ENCODE peak calls at places on chromosome 4, in eight cellular contexts. One of them, this sample, is unnamed.

GRCh38 chr4:51999250-51999649 is 20.9 kb downstream of the LRRC66 start:
- DNase-seq in NCI-H1436 treated with DMSO at 0.1 percent for 48 hours: no peak
- DNase-seq in posterior vena cava: no peak
- DNase-seq in naive thymus-derived CD8-positive, alpha-beta T cell: no peak
- DNase-seq in activated effector memory CD4-positive, alpha-beta T cell treated with Interleukin-2 at 50 U/mL for 16 hours: no peak
- DNase-seq in left kidney: no peak
- DNase-seq in right atrium auricular region: no peak
- DNase-seq in NCI-H510A treated with DMSO at 0.1 percent for 48 hours: no peak
- DNase-seq in this sample: no peak

GRCh38 chr4:11505225-11505971 is 76.7 kb upstream of the HS3ST1 start:
- DNase-seq in NCI-H1436 treated with DMSO at 0.1 percent for 48 hours: no peak
- DNase-seq in posterior vena cava: no peak
- DNase-seq in naive thymus-derived CD8-positive, alpha-beta T cell: no peak
- DNase-seq in activated effector memory CD4-positive, alpha-beta T cell treated with Interleukin-2 at 50 U/mL for 16 hours: no peak
- DNase-seq in left kidney: no peak
- DNase-seq in right atrium auricular region: no peak
- DNase-seq in NCI-H510A treated with DMSO at 0.1 percent for 48 hours: no peak
- DNase-seq in this sample: no peak

GRCh38 chr4:74330295-74330750 is 22.1 kb downstream of the EPGN start:
- DNase-seq in NCI-H1436 treated with DMSO at 0.1 percent for 48 hours: no peak
- DNase-seq in posterior vena cava: no peak
- DNase-seq in naive thymus-derived CD8-positive, alpha-beta T cell: no peak
- DNase-seq in activated effector memory CD4-positive, alpha-beta T cell treated with Interleukin-2 at 50 U/mL for 16 hours: no peak
- DNase-seq in left kidney: peak; percentile 7
- DNase-seq in right atrium auricular region: no peak
- DNase-seq in NCI-H510A treated with DMSO at 0.1 percent for 48 hours: no peak
- DNase-seq in this sample: no peak

GRCh38 chr4:56910172-56910967 is 2.7 kb downstream of the REST start:
- DNase-seq in NCI-H1436 treated with DMSO at 0.1 percent for 48 hours: no peak
- DNase-seq in posterior vena cava: no peak
- DNase-seq in naive thymus-derived CD8-positive, alpha-beta T cell: no peak
- DNase-seq in activated effector memory CD4-positive, alpha-beta T cell treated with Interleukin-2 at 50 U/mL for 16 hours: no peak
- DNase-seq in left kidney: peak; percentile 18
- DNase-seq in right atrium auricular region: no peak
- DNase-seq in NCI-H510A treated with DMSO at 0.1 percent for 48 hours: no peak
- DNase-seq in this sample: no peak

GRCh38 chr4:159267023-159267939 is 164.4 kb downstream of the RAPGEF2 start:
- DNase-seq in NCI-H1436 treated with DMSO at 0.1 percent for 48 hours: no peak
- DNase-seq in posterior vena cava: no peak
- DNase-seq in naive thymus-derived CD8-positive, alpha-beta T cell: no peak
- DNase-seq in activated effector memory CD4-positive, alpha-beta T cell treated with Interleukin-2 at 50 U/mL for 16 hours: no peak
- DNase-seq in left kidney: peak; percentile 78
- DNase-seq in right atrium auricular region: no peak
- DNase-seq in NCI-H510A treated with DMSO at 0.1 percent for 48 hours: no peak
- DNase-seq in this sample: no peak

GRCh38 chr4:124123181-124123580 is 589.4 kb downstream of the ANKRD50 start:
- DNase-seq in NCI-H1436 treated with DMSO at 0.1 percent for 48 hours: no peak
- DNase-seq in posterior vena cava: no peak
- DNase-seq in naive thymus-derived CD8-positive, alpha-beta T cell: no peak
- DNase-seq in activated effector memory CD4-positive, alpha-beta T cell treated with Interleukin-2 at 50 U/mL for 16 hours: no peak
- DNase-seq in left kidney: no peak
- DNase-seq in right atrium auricular region: no peak
- DNase-seq in NCI-H510A treated with DMSO at 0.1 percent for 48 hours: no peak
- DNase-seq in this sample: no peak

GRCh38 chr4:54226399-54227260 is 2.5 kb upstream of the PDGFRA start:
- DNase-seq in NCI-H1436 treated with DMSO at 0.1 percent for 48 hours: no peak
- DNase-seq in posterior vena cava: peak; percentile 91
- DNase-seq in naive thymus-derived CD8-positive, alpha-beta T cell: no peak
- DNase-seq in activated effector memory CD4-positive, alpha-beta T cell treated with Interleukin-2 at 50 U/mL for 16 hours: no peak
- DNase-seq in left kidney: peak; percentile 65
- DNase-seq in right atrium auricular region: peak; percentile 77
- DNase-seq in NCI-H510A treated with DMSO at 0.1 percent for 48 hours: no peak
- DNase-seq in this sample: no peak

GRCh38 chr4:154622598-154622997 is 10.1 kb upstream of the FGG start:
- DNase-seq in NCI-H1436 treated with DMSO at 0.1 percent for 48 hours: no peak
- DNase-seq in posterior vena cava: no peak
- DNase-seq in naive thymus-derived CD8-positive, alpha-beta T cell: no peak
- DNase-seq in activated effector memory CD4-positive, alpha-beta T cell treated with Interleukin-2 at 50 U/mL for 16 hours: no peak
- DNase-seq in left kidney: peak; percentile 76
- DNase-seq in right atrium auricular region: no peak
- DNase-seq in NCI-H510A treated with DMSO at 0.1 percent for 48 hours: peak; percentile 42
- DNase-seq in this sample: no peak

GRCh38 chr4:152352645-152353116 is 183.2 kb downstream of the FBXW7 start:
- DNase-seq in NCI-H1436 treated with DMSO at 0.1 percent for 48 hours: peak; percentile 95
- DNase-seq in posterior vena cava: peak; percentile 78
- DNase-seq in naive thymus-derived CD8-positive, alpha-beta T cell: peak; percentile 13
- DNase-seq in activated effector memory CD4-positive, alpha-beta T cell treated with Interleukin-2 at 50 U/mL for 16 hours: no peak
- DNase-seq in left kidney: peak; percentile 98
- DNase-seq in right atrium auricular region: peak; percentile 62
- DNase-seq in NCI-H510A treated with DMSO at 0.1 percent for 48 hours: peak; percentile 92
- DNase-seq in this sample: peak; percentile 59

GRCh38 chr4:53365121-53365485 is 758 bp downstream of the SCFD2 start:
- DNase-seq in NCI-H1436 treated with DMSO at 0.1 percent for 48 hours: no peak
- DNase-seq in posterior vena cava: no peak
- DNase-seq in naive thymus-derived CD8-positive, alpha-beta T cell: no peak
- DNase-seq in activated effector memory CD4-positive, alpha-beta T cell treated with Interleukin-2 at 50 U/mL for 16 hours: no peak
- DNase-seq in left kidney: peak; percentile 27
- DNase-seq in right atrium auricular region: no peak
- DNase-seq in NCI-H510A treated with DMSO at 0.1 percent for 48 hours: peak; percentile 23
- DNase-seq in this sample: no peak

GRCh38 chr4:62531250-62531649 is 1331.1 kb downstream of the ADGRL3 start:
- DNase-seq in NCI-H1436 treated with DMSO at 0.1 percent for 48 hours: no peak
- DNase-seq in posterior vena cava: no peak
- DNase-seq in naive thymus-derived CD8-positive, alpha-beta T cell: no peak
- DNase-seq in activated effector memory CD4-positive, alpha-beta T cell treated with Interleukin-2 at 50 U/mL for 16 hours: no peak
- DNase-seq in left kidney: peak; percentile 10
- DNase-seq in right atrium auricular region: no peak
- DNase-seq in NCI-H510A treated with DMSO at 0.1 percent for 48 hours: no peak
- DNase-seq in this sample: no peak

GRCh38 chr4:82247171-82247570 is 126.6 kb downstream of the HNRNPD start:
- DNase-seq in NCI-H1436 treated with DMSO at 0.1 percent for 48 hours: no peak
- DNase-seq in posterior vena cava: no peak
- DNase-seq in naive thymus-derived CD8-positive, alpha-beta T cell: no peak
- DNase-seq in activated effector memory CD4-positive, alpha-beta T cell treated with Interleukin-2 at 50 U/mL for 16 hours: no peak
- DNase-seq in left kidney: no peak
- DNase-seq in right atrium auricular region: no peak
- DNase-seq in NCI-H510A treated with DMSO at 0.1 percent for 48 hours: no peak
- DNase-seq in this sample: no peak

GRCh38 chr4:7726665-7727413 is 212.8 kb downstream of the AFAP1 start:
- DNase-seq in NCI-H1436 treated with DMSO at 0.1 percent for 48 hours: no peak
- DNase-seq in posterior vena cava: no peak
- DNase-seq in naive thymus-derived CD8-positive, alpha-beta T cell: no peak
- DNase-seq in activated effector memory CD4-positive, alpha-beta T cell treated with Interleukin-2 at 50 U/mL for 16 hours: no peak
- DNase-seq in left kidney: no peak
- DNase-seq in right atrium auricular region: no peak
- DNase-seq in NCI-H510A treated with DMSO at 0.1 percent for 48 hours: no peak
- DNase-seq in this sample: no peak

GRCh38 chr4:20831746-20832145 is 131.5 kb downstream of the PACRGL start:
- DNase-seq in NCI-H1436 treated with DMSO at 0.1 percent for 48 hours: no peak
- DNase-seq in posterior vena cava: no peak
- DNase-seq in naive thymus-derived CD8-positive, alpha-beta T cell: no peak
- DNase-seq in activated effector memory CD4-positive, alpha-beta T cell treated with Interleukin-2 at 50 U/mL for 16 hours: no peak
- DNase-seq in left kidney: no peak
- DNase-seq in right atrium auricular region: no peak
- DNase-seq in NCI-H510A treated with DMSO at 0.1 percent for 48 hours: no peak
- DNase-seq in this sample: no peak

GRCh38 chr4:100651499-100652165 is 133.8 kb upstream of the EMCN start:
- DNase-seq in NCI-H1436 treated with DMSO at 0.1 percent for 48 hours: no peak
- DNase-seq in posterior vena cava: no peak
- DNase-seq in naive thymus-derived CD8-positive, alpha-beta T cell: no peak
- DNase-seq in activated effector memory CD4-positive, alpha-beta T cell treated with Interleukin-2 at 50 U/mL for 16 hours: no peak
- DNase-seq in left kidney: no peak
- DNase-seq in right atrium auricular region: no peak
- DNase-seq in NCI-H510A treated with DMSO at 0.1 percent for 48 hours: no peak
- DNase-seq in this sample: no peak

GRCh38 chr4:139223682-139224317 is 46.8 kb upstream of the ELF2 start:
- DNase-seq in NCI-H1436 treated with DMSO at 0.1 percent for 48 hours: no peak
- DNase-seq in posterior vena cava: no peak
- DNase-seq in naive thymus-derived CD8-positive, alpha-beta T cell: no peak
- DNase-seq in activated effector memory CD4-positive, alpha-beta T cell treated with Interleukin-2 at 50 U/mL for 16 hours: no peak
- DNase-seq in left kidney: no peak
- DNase-seq in right atrium auricular region: no peak
- DNase-seq in NCI-H510A treated with DMSO at 0.1 percent for 48 hours: no peak
- DNase-seq in this sample: no peak

GRCh38 chr4:88295656-88296055 is 11.3 kb upstream of the PPM1K start:
- DNase-seq in NCI-H1436 treated with DMSO at 0.1 percent for 48 hours: no peak
- DNase-seq in posterior vena cava: no peak
- DNase-seq in naive thymus-derived CD8-positive, alpha-beta T cell: no peak
- DNase-seq in activated effector memory CD4-positive, alpha-beta T cell treated with Interleukin-2 at 50 U/mL for 16 hours: no peak
- DNase-seq in left kidney: no peak
- DNase-seq in right atrium auricular region: no peak
- DNase-seq in NCI-H510A treated with DMSO at 0.1 percent for 48 hours: no peak
- DNase-seq in this sample: no peak

GRCh38 chr4:110073045-110073845 is 125.2 kb downstream of the ELOVL6 start:
- DNase-seq in NCI-H1436 treated with DMSO at 0.1 percent for 48 hours: no peak
- DNase-seq in posterior vena cava: no peak
- DNase-seq in naive thymus-derived CD8-positive, alpha-beta T cell: no peak
- DNase-seq in activated effector memory CD4-positive, alpha-beta T cell treated with Interleukin-2 at 50 U/mL for 16 hours: no peak
- DNase-seq in left kidney: no peak
- DNase-seq in right atrium auricular region: no peak
- DNase-seq in NCI-H510A treated with DMSO at 0.1 percent for 48 hours: no peak
- DNase-seq in this sample: no peak

GRCh38 chr4:99468891-99469290 is 33.7 kb upstream of the ADH7 start:
- DNase-seq in NCI-H1436 treated with DMSO at 0.1 percent for 48 hours: no peak
- DNase-seq in posterior vena cava: no peak
- DNase-seq in naive thymus-derived CD8-positive, alpha-beta T cell: no peak
- DNase-seq in activated effector memory CD4-positive, alpha-beta T cell treated with Interleukin-2 at 50 U/mL for 16 hours: no peak
- DNase-seq in left kidney: no peak
- DNase-seq in right atrium auricular region: no peak
- DNase-seq in NCI-H510A treated with DMSO at 0.1 percent for 48 hours: no peak
- DNase-seq in this sample: no peak

GRCh38 chr4:40881096-40881495 is 131.3 kb downstream of the NSUN7 start:
- DNase-seq in NCI-H1436 treated with DMSO at 0.1 percent for 48 hours: no peak
- DNase-seq in posterior vena cava: no peak
- DNase-seq in naive thymus-derived CD8-positive, alpha-beta T cell: no peak
- DNase-seq in activated effector memory CD4-positive, alpha-beta T cell treated with Interleukin-2 at 50 U/mL for 16 hours: no peak
- DNase-seq in left kidney: no peak
- DNase-seq in right atrium auricular region: no peak
- DNase-seq in NCI-H510A treated with DMSO at 0.1 percent for 48 hours: no peak
- DNase-seq in this sample: no peak

GRCh38 chr4:720111-720860 is 14.7 kb downstream of the PCGF3 start:
- DNase-seq in NCI-H1436 treated with DMSO at 0.1 percent for 48 hours: no peak
- DNase-seq in posterior vena cava: no peak
- DNase-seq in naive thymus-derived CD8-positive, alpha-beta T cell: no peak
- DNase-seq in activated effector memory CD4-positive, alpha-beta T cell treated with Interleukin-2 at 50 U/mL for 16 hours: no peak
- DNase-seq in left kidney: no peak
- DNase-seq in right atrium auricular region: no peak
- DNase-seq in NCI-H510A treated with DMSO at 0.1 percent for 48 hours: no peak
- DNase-seq in this sample: no peak

GRCh38 chr4:7645956-7646355 is 211.2 kb upstream of the PSAPL1 start:
- DNase-seq in NCI-H1436 treated with DMSO at 0.1 percent for 48 hours: no peak
- DNase-seq in posterior vena cava: no peak
- DNase-seq in naive thymus-derived CD8-positive, alpha-beta T cell: no peak
- DNase-seq in activated effector memory CD4-positive, alpha-beta T cell treated with Interleukin-2 at 50 U/mL for 16 hours: no peak
- DNase-seq in left kidney: no peak
- DNase-seq in right atrium auricular region: no peak
- DNase-seq in NCI-H510A treated with DMSO at 0.1 percent for 48 hours: no peak
- DNase-seq in this sample: no peak

GRCh38 chr4:105434940-105435339 is 38.9 kb downstream of the PPA2 start:
- DNase-seq in NCI-H1436 treated with DMSO at 0.1 percent for 48 hours: no peak
- DNase-seq in posterior vena cava: no peak
- DNase-seq in naive thymus-derived CD8-positive, alpha-beta T cell: no peak
- DNase-seq in activated effector memory CD4-positive, alpha-beta T cell treated with Interleukin-2 at 50 U/mL for 16 hours: no peak
- DNase-seq in left kidney: no peak
- DNase-seq in right atrium auricular region: no peak
- DNase-seq in NCI-H510A treated with DMSO at 0.1 percent for 48 hours: no peak
- DNase-seq in this sample: no peak

GRCh38 chr4:8165374-8165896 is 6.8 kb upstream of the ABLIM2 start:
- DNase-seq in NCI-H1436 treated with DMSO at 0.1 percent for 48 hours: no peak
- DNase-seq in posterior vena cava: no peak
- DNase-seq in naive thymus-derived CD8-positive, alpha-beta T cell: no peak
- DNase-seq in activated effector memory CD4-positive, alpha-beta T cell treated with Interleukin-2 at 50 U/mL for 16 hours: no peak
- DNase-seq in left kidney: peak; percentile 75
- DNase-seq in right atrium auricular region: no peak
- DNase-seq in NCI-H510A treated with DMSO at 0.1 percent for 48 hours: peak; percentile 37
- DNase-seq in this sample: no peak

GRCh38 chr4:154491341-154491679 is 289 bp downstream of the DCHS2 start:
- DNase-seq in NCI-H1436 treated with DMSO at 0.1 percent for 48 hours: no peak
- DNase-seq in posterior vena cava: no peak
- DNase-seq in naive thymus-derived CD8-positive, alpha-beta T cell: no peak
- DNase-seq in activated effector memory CD4-positive, alpha-beta T cell treated with Interleukin-2 at 50 U/mL for 16 hours: no peak
- DNase-seq in left kidney: peak; percentile 74
- DNase-seq in right atrium auricular region: no peak
- DNase-seq in NCI-H510A treated with DMSO at 0.1 percent for 48 hours: peak; percentile 57
- DNase-seq in this sample: no peak

GRCh38 chr4:146957252-146957651 is 11.6 kb upstream of the TTC29 start:
- DNase-seq in NCI-H1436 treated with DMSO at 0.1 percent for 48 hours: no peak
- DNase-seq in posterior vena cava: no peak
- DNase-seq in naive thymus-derived CD8-positive, alpha-beta T cell: no peak
- DNase-seq in activated effector memory CD4-positive, alpha-beta T cell treated with Interleukin-2 at 50 U/mL for 16 hours: no peak
- DNase-seq in left kidney: no peak
- DNase-seq in right atrium auricular region: no peak
- DNase-seq in NCI-H510A treated with DMSO at 0.1 percent for 48 hours: no peak
- DNase-seq in this sample: no peak

GRCh38 chr4:56958111-56958517 is 19.3 kb downstream of the NOA1 start:
- DNase-seq in NCI-H1436 treated with DMSO at 0.1 percent for 48 hours: peak; percentile 41
- DNase-seq in posterior vena cava: peak; percentile 97
- DNase-seq in naive thymus-derived CD8-positive, alpha-beta T cell: no peak
- DNase-seq in activated effector memory CD4-positive, alpha-beta T cell treated with Interleukin-2 at 50 U/mL for 16 hours: no peak
- DNase-seq in left kidney: peak; percentile 92
- DNase-seq in right atrium auricular region: peak; percentile 97
- DNase-seq in NCI-H510A treated with DMSO at 0.1 percent for 48 hours: no peak
- DNase-seq in this sample: peak; percentile 54

This sample was measured in NCI-H187 treated with DMSO at 0.1 percent for 48 hours.